ENCODE peak calls at places on chromosomes 16 and 17, in ten cellular contexts. E is neural progenitor cell, S is progenitor cell of endocrine pancreas, V is endothelial cell, G is chondrocyte, M is GM12878, C is nephron progenitor cell, N is B cell, L is astrocyte of the cerebellum, U is body of pancreas. R is an unnamed sample.

GRCh38 chr17:68847711-68848110 is 107.5 kb downstream of the ABCA8 start:
- DNase-seq in V (no peak), M (no peak), G (no peak), U (no peak), C (no peak), S (no peak), N (no peak), E (no peak), L (no peak), R (no peak)

GRCh38 chr17:1153795-1154546 is 25.8 kb downstream of the ABR start:
- DNase-seq in N (no peak), C (peak), E (peak), M (no peak), V (no peak), G (no peak), L (peak), S (no peak), U (peak), R (no peak)

GRCh38 chr17:18967806-18968744 is 16.1 kb downstream of the SLC5A10 start:
- DNase-seq in U (peak), E (no peak), V (peak), C (no peak), M (no peak), N (no peak), G (no peak), L (no peak), S (no peak), R (no peak)

GRCh38 chr17:1870592-1870991 is 40.8 kb downstream of the RPA1 start:
- DNase-seq in C (no peak), U (no peak), M (no peak), E (no peak), G (no peak), L (no peak), N (no peak), V (no peak), S (no peak), R (no peak)

GRCh38 chr16:53865492-53865863 is 161.5 kb downstream of the FTO start:
- DNase-seq in U (peak), S (no peak), E (no peak), N (no peak), M (peak), G (no peak), V (no peak), C (no peak), L (no peak), R (no peak)

GRCh38 chr16:2530629-2531318 is 434 bp downstream of the CEMP1 start:
- DNase-seq in V (no peak), N (no peak), C (no peak), S (no peak), L (no peak), G (no peak), E (no peak), U (no peak), M (no peak), R (no peak)

GRCh38 chr16:14011006-14011405 is 60.1 kb upstream of the MRTFB start:
- DNase-seq in S (no peak), M (no peak), U (no peak), G (no peak), V (no peak), L (no peak), E (no peak), N (no peak), C (no peak), R (no peak)

GRCh38 chr17:35094902-35095301 is 24.8 kb downstream of the RAD51D start:
- DNase-seq in U (no peak), C (no peak), L (peak), S (no peak), G (no peak), N (no peak), E (no peak), M (no peak), V (no peak), R (no peak)

GRCh38 chr17:74960739-74961342 is 11.7 kb downstream of the HID1 start:
- DNase-seq in V (peak), E (peak), U (no peak), L (no peak), M (no peak), N (no peak), C (peak), S (peak), G (no peak), R (peak)

GRCh38 chr17:66772148-66772812 is 62.6 kb upstream of the CACNG5 start:
- DNase-seq in N (no peak), M (no peak), S (no peak), L (no peak), G (no peak), E (no peak), U (peak), C (no peak), V (no peak), R (no peak)

GRCh38 chr17:40612510-40613244 is 34.9 kb downstream of the SMARCE1 start:
- DNase-seq in E (no peak), V (no peak), S (no peak), C (no peak), M (no peak), N (no peak), U (no peak), L (no peak), G (no peak), R (peak)

GRCh38 chr16:3949946-3950342 is 69.4 kb upstream of the CREBBP start:
- DNase-seq in G (peak), M (no peak), U (no peak), S (no peak), C (no peak), N (no peak), E (no peak), V (no peak), L (no peak), R (no peak)

GRCh38 chr16:87042551-87043272 is 274.5 kb downstream of the C16orf95 start:
- DNase-seq in U (no peak), V (no peak), N (no peak), S (no peak), C (no peak), L (no peak), E (no peak), G (no peak), M (no peak), R (no peak)

GRCh38 chr16:23375643-23376042 is 73.5 kb downstream of the SCNN1B start:
- DNase-seq in U (no peak), S (no peak), G (no peak), N (no peak), M (no peak), C (no peak), E (no peak), L (no peak), V (no peak), R (no peak)

GRCh38 chr17:44749076-44750020 is 9.4 kb upstream of the ADAM11 start:
- DNase-seq in G (no peak), N (no peak), M (no peak), E (no peak), S (no peak), C (peak), U (no peak), V (no peak), L (no peak), R (no peak)

GRCh38 chr17:68290955-68291835 is at the start of the genes ARSG and SLC16A6:
- DNase-seq in E (peak), L (no peak), V (peak), M (no peak), C (peak), U (peak), N (peak), G (no peak), S (peak), R (peak)

GRCh38 chr17:49459401-49459984 is 35.6 kb upstream of the NGFR start:
- DNase-seq in G (no peak), V (no peak), N (no peak), C (no peak), M (no peak), U (no peak), L (no peak), S (no peak), E (no peak), R (peak)

GRCh38 chr17:68512967-68513474 is 791 bp downstream of the PRKAR1A start:
- DNase-seq in U (no peak), S (no peak), G (no peak), V (no peak), L (no peak), M (no peak), E (peak), N (no peak), C (no peak), R (peak)

GRCh38 chr17:61805399-61805798 is 57.9 kb downstream of the BRIP1 start:
- DNase-seq in N (no peak), U (no peak), L (no peak), G (no peak), E (no peak), M (no peak), C (no peak), V (no peak), S (no peak), R (no peak)

GRCh38 chr17:58631523-58632323 is 60.1 kb downstream of the TEX14 start:
- DNase-seq in L (peak), U (peak), C (peak), V (peak), G (peak), E (peak), N (peak), S (peak), M (peak), R (peak)

GRCh38 chr16:90035902-90036301 is 16.6 kb upstream of the DBNDD1 start:
- DNase-seq in M (no peak), S (no peak), V (no peak), U (no peak), N (no peak), L (peak), C (no peak), G (no peak), E (no peak), R (no peak)

GRCh38 chr17:81400154-81400938 is 5.1 kb downstream of the BAHCC1 start:
- DNase-seq in V (no peak), N (no peak), S (no peak), G (no peak), U (peak), E (peak), L (no peak), C (peak), M (no peak), R (peak)

GRCh38 chr16:3652373-3653037 is 2.0 kb upstream of the DNASE1 start:
- DNase-seq in S (no peak), L (no peak), M (no peak), V (no peak), N (no peak), E (no peak), C (no peak), U (no peak), G (peak), R (no peak)

GRCh38 chr17:19386974-19387920 is at the start of gene MFAP4:
- DNase-seq in V (no peak), E (peak), S (no peak), G (peak), U (peak), L (peak), C (peak), M (no peak), N (no peak), R (peak)

GRCh38 chr17:40980594-40980993 is 3.5 kb downstream of the KRT40 start:
- DNase-seq in E (no peak), V (no peak), M (no peak), U (peak), S (no peak), L (peak), C (no peak), N (no peak), G (no peak), R (no peak)

GRCh38 chr16:74650966-74651567 is 15.6 kb downstream of the RFWD3 start:
- DNase-seq in M (no peak), G (no peak), S (no peak), U (no peak), V (peak), E (peak), L (no peak), N (no peak), C (no peak), R (no peak)

GRCh38 chr16:82260212-82260795 is 90.3 kb upstream of the MPHOSPH6 start:
- DNase-seq in U (no peak), S (no peak), C (no peak), L (no peak), G (no peak), V (no peak), M (no peak), E (no peak), N (no peak), R (peak)

GRCh38 chr17:64109400-64109799 is 20.5 kb downstream of the ERN1 start:
- DNase-seq in L (no peak), M (no peak), G (no peak), U (no peak), C (no peak), V (no peak), S (no peak), N (no peak), E (peak), R (no peak)

GRCh38 chr17:66399441-66399840 is 97.0 kb downstream of the PRKCA start:
- DNase-seq in U (no peak), L (no peak), S (no peak), V (no peak), C (no peak), G (no peak), N (no peak), M (no peak), E (no peak), R (peak)

GRCh38 chr17:44794699-44795413 is 35.2 kb downstream of the GJC1 start:
- DNase-seq in S (no peak), M (no peak), L (no peak), V (no peak), N (no peak), G (no peak), C (no peak), U (no peak), E (no peak), R (no peak)

GRCh38 chr16:49737541-49737940 is 118.4 kb downstream of the ZNF423 start:
- DNase-seq in L (no peak), V (no peak), M (no peak), S (no peak), E (no peak), U (no peak), C (no peak), G (no peak), N (no peak), R (no peak)

GRCh38 chr17:41126412-41126811 is 2.4 kb upstream of the KRTAP4-12 start:
- DNase-seq in V (no peak), U (no peak), L (no peak), N (no peak), M (no peak), G (no peak), E (no peak), S (no peak), C (no peak), R (no peak)

GRCh38 chr16:49510676-49511305 is 137.2 kb downstream of the C16orf78 start:
- DNase-seq in G (peak), V (no peak), S (no peak), U (no peak), L (no peak), C (no peak), E (no peak), M (no peak), N (no peak), R (no peak)

GRCh38 chr17:56676807-56677206 is 83.3 kb downstream of the NOG start:
- DNase-seq in U (no peak), V (no peak), S (no peak), N (no peak), G (no peak), E (no peak), L (no peak), M (no peak), C (no peak), R (no peak)

GRCh38 chr17:56679767-56680422 is 86.4 kb downstream of the NOG start:
- DNase-seq in E (no peak), U (no peak), C (no peak), S (no peak), M (no peak), L (no peak), G (no peak), N (no peak), V (no peak), R (no peak)

GRCh38 chr17:56678249-56679144 is 85.0 kb downstream of the NOG start:
- DNase-seq in M (no peak), N (no peak), S (no peak), V (no peak), C (peak), G (no peak), U (no peak), L (no peak), E (peak), R (peak)

GRCh38 chr17:56680676-56681075 is 87.2 kb downstream of the NOG start:
- DNase-seq in V (no peak), S (no peak), C (no peak), E (no peak), L (peak), N (no peak), U (no peak), G (no peak), M (no peak), R (no peak)

DNA sequence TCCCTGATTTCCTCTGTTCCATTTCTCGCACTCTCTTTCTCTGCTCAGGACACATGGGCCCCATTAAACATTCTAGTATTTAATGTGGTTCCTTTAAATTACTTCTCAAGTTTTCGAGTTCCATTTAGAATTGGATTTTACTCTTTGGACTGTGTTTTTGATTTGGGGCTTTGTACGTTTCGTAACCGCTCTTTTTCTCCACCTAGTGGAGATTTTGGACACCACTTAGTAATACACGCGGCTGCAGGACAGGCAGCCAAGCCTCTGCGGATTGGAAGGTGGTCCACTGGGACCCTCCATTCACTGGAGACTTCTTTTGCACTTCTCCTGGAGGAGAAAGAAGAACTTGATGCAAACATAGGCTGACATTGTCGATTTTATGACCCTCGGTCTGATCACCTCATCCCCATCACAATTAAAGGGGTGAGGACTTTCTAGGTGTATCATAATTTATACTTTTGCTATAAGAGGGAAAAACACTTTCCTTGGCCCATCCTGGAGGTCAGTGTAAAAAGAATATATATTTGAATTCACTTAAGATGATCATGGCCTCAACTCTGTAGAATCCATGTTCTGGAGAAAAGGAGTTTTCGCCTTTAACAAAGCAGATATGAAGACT is 85.8 kb downstream of the NOG start:
- DNase-seq in V (peak), C (peak), L (peak), E (peak), N (no peak), U (no peak), G (no peak), M (no peak), S (no peak), R (peak)
- TF ChIP-seq CTCF in V (peak), C (peak), L (peak), E (peak), N (peak), U (peak), G (peak), M (peak), S (peak), R (peak)

GRCh38 chr17:57366558-57367351 is 110.4 kb downstream of the MSI2 start:
- DNase-seq in N (no peak), L (no peak), V (no peak), E (no peak), S (no peak), M (no peak), U (no peak), G (no peak), C (no peak), R (no peak)
- TF ChIP-seq CTCF in N (no peak), L (no peak), V (no peak), E (no peak), S (no peak), M (no peak), U (no peak), G (no peak), C (no peak), R (no peak)

GRCh38 chr17:71115669-71115972 is 946.3 kb downstream of the KCNJ2 start:
- DNase-seq in C (no peak), N (no peak), M (no peak), G (no peak), S (no peak), V (no peak), U (no peak), L (no peak), E (no peak), R (no peak)

GRCh38 chr17:71117461-71117860 is 948.1 kb downstream of the KCNJ2 start:
- DNase-seq in N (no peak), S (no peak), C (no peak), U (no peak), M (no peak), E (peak), V (no peak), L (peak), G (no peak), R (no peak)

GRCh38 chr17:71114911-71115668 is 945.8 kb downstream of the KCNJ2 start:
- DNase-seq in C (no peak), M (no peak), N (no peak), E (peak), L (no peak), V (no peak), G (no peak), S (no peak), U (no peak), R (no peak)

GRCh38 chr17:71118039-71118438 is 948.7 kb downstream of the KCNJ2 start:
- DNase-seq in U (peak), E (peak), S (no peak), G (no peak), L (peak), V (peak), M (no peak), N (no peak), C (no peak), R (no peak)
- TF ChIP-seq CTCF in U (peak), E (peak), S (peak), G (peak), L (peak), V (no peak), M (peak), N (no peak), C (peak), R (no peak)

GRCh38 chr17:79102214-79102613 is 27.6 kb downstream of the ENGASE start:
- DNase-seq in L (no peak), G (no peak), N (no peak), M (no peak), V (no peak), U (no peak), S (no peak), E (no peak), C (no peak), R (no peak)
- TF ChIP-seq CTCF in L (no peak), G (no peak), N (no peak), M (no peak), V (no peak), U (no peak), S (no peak), E (no peak), C (no peak), R (no peak)

GRCh38 chr17:8631554-8631877 is 991 bp upstream of the MYH10 start:
- DNase-seq in S (no peak), C (no peak), E (no peak), N (no peak), V (no peak), G (no peak), U (no peak), L (no peak), M (no peak), R (no peak)

GRCh38 chr17:8628609-8629169 is 1.8 kb downstream of the MYH10 start:
- DNase-seq in S (no peak), V (no peak), L (no peak), N (no peak), C (no peak), E (no peak), U (no peak), G (no peak), M (no peak), R (no peak)

GRCh38 chr17:8630802-8631553 is 453 bp upstream of the MYH10 start:
- DNase-seq in G (peak), N (peak), U (peak), M (peak), C (peak), V (peak), S (peak), L (peak), E (peak), R (peak)

GRCh38 chr17:8629371-8630226 is 926 bp downstream of the MYH10 start:
- DNase-seq in N (no peak), U (peak), L (no peak), G (no peak), V (peak), S (peak), C (peak), E (peak), M (no peak), R (peak)

GRCh38 chr17:8630227-8630801 is at the start of gene MYH10:
- DNase-seq in S (no peak), N (no peak), L (no peak), M (no peak), G (no peak), C (no peak), E (no peak), V (no peak), U (no peak), R (no peak)
- TF ChIP-seq CTCF in S (no peak), N (peak), L (no peak), M (no peak), G (peak), C (no peak), E (peak), V (no peak), U (peak), R (no peak)

DNA sequence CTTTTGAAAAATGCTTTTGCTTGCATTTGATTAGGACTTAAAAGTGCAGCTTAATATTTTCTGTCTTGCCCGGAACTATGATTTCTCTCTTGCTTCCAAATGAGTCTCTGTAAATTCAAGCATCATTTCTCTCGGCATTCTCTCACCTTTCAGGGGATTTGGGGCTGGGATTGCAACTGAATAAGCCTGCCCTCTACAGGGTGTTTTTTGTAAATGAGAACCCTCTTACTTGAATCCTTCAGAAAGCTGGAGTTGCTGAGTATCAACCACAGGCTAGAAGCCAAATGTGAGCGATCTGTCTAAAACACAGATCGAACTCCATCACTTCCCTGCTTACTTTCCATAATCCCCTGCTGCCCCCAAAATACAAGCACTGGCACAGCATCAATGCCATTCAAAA is 234.6 kb downstream of the TMEM114 start:
- DNase-seq in E (peak), U (peak), C (peak), M (no peak), L (no peak), N (no peak), V (no peak), G (no peak), S (no peak), R (no peak)
- TF ChIP-seq CTCF in E (peak), U (peak), C (peak), M (no peak), L (no peak), N (no peak), V (no peak), G (no peak), S (peak), R (no peak)

R was measured in activated CD8-positive, alpha-beta T cell treated with anti-CD3 and anti-CD28 coated beads for 36 hours.